ENCODE peak calls at places on chromosomes 11 and 22, in ten cellular contexts. One of them, this sample, is unnamed.

GRCh38 chr11:86481399-86481798 is 106.7 kb downstream of the CCDC81 start:
- DNase-seq in mesenchymal stem cell: no peak
- DNase-seq in body of pancreas: no peak
- DNase-seq in CD8-positive, alpha-beta T cell: no peak
- DNase-seq in ovary: no peak
- DNase-seq in endodermal cell: no peak
- DNase-seq in dorsolateral prefrontal cortex: no peak
- DNase-seq in endothelial cell of umbilical vein: no peak
- DNase-seq in CD8-positive, alpha-beta memory T cell: no peak
- DNase-seq in psoas muscle: no peak
- DNase-seq in this sample: no peak

GRCh38 chr11:96082936-96083335 is 159.0 kb upstream of the MTMR2 start:
- DNase-seq in mesenchymal stem cell: no peak
- DNase-seq in body of pancreas: no peak
- DNase-seq in CD8-positive, alpha-beta T cell: no peak
- DNase-seq in ovary: no peak
- DNase-seq in endodermal cell: no peak
- DNase-seq in dorsolateral prefrontal cortex: no peak
- DNase-seq in endothelial cell of umbilical vein: no peak
- DNase-seq in CD8-positive, alpha-beta memory T cell: no peak
- DNase-seq in psoas muscle: no peak
- DNase-seq in this sample: no peak

GRCh38 chr11:6413791-6414231 is 5.1 kb downstream of the APBB1 start:
- DNase-seq in mesenchymal stem cell: no peak
- DNase-seq in body of pancreas: no peak
- DNase-seq in CD8-positive, alpha-beta T cell: peak
- DNase-seq in ovary: no peak
- DNase-seq in endodermal cell: no peak
- DNase-seq in dorsolateral prefrontal cortex: peak
- DNase-seq in endothelial cell of umbilical vein: no peak
- DNase-seq in CD8-positive, alpha-beta memory T cell: no peak
- DNase-seq in psoas muscle: no peak
- DNase-seq in this sample: no peak

GRCh38 chr11:13772223-13773046 is 104.0 kb downstream of the FAR1 start:
- DNase-seq in mesenchymal stem cell: peak
- DNase-seq in body of pancreas: peak
- DNase-seq in CD8-positive, alpha-beta T cell: peak
- DNase-seq in ovary: no peak
- DNase-seq in endodermal cell: no peak
- DNase-seq in dorsolateral prefrontal cortex: no peak
- DNase-seq in endothelial cell of umbilical vein: peak
- DNase-seq in CD8-positive, alpha-beta memory T cell: peak
- DNase-seq in psoas muscle: no peak
- DNase-seq in this sample: peak

GRCh38 chr11:113474362-113475159 is 637 bp downstream of the DRD2 start:
- DNase-seq in mesenchymal stem cell: peak
- DNase-seq in body of pancreas: peak
- DNase-seq in CD8-positive, alpha-beta T cell: no peak
- DNase-seq in ovary: peak
- DNase-seq in endodermal cell: peak
- DNase-seq in dorsolateral prefrontal cortex: peak
- DNase-seq in endothelial cell of umbilical vein: peak
- DNase-seq in CD8-positive, alpha-beta memory T cell: peak
- DNase-seq in psoas muscle: peak
- DNase-seq in this sample: peak

GRCh38 chr11:120210651-120211521 is at the start of gene OAF:
- DNase-seq in mesenchymal stem cell: peak
- DNase-seq in body of pancreas: peak
- DNase-seq in CD8-positive, alpha-beta T cell: peak
- DNase-seq in ovary: peak
- DNase-seq in endodermal cell: peak
- DNase-seq in dorsolateral prefrontal cortex: peak
- DNase-seq in endothelial cell of umbilical vein: peak
- DNase-seq in CD8-positive, alpha-beta memory T cell: peak
- DNase-seq in psoas muscle: peak
- DNase-seq in this sample: peak

GRCh38 chr11:10246991-10247390 is 47.0 kb downstream of the SBF2 start:
- DNase-seq in mesenchymal stem cell: no peak
- DNase-seq in body of pancreas: no peak
- DNase-seq in CD8-positive, alpha-beta T cell: no peak
- DNase-seq in ovary: no peak
- DNase-seq in endodermal cell: no peak
- DNase-seq in dorsolateral prefrontal cortex: no peak
- DNase-seq in endothelial cell of umbilical vein: no peak
- DNase-seq in CD8-positive, alpha-beta memory T cell: no peak
- DNase-seq in psoas muscle: no peak
- DNase-seq in this sample: no peak

GRCh38 chr11:57213282-57214086 is 23.6 kb downstream of the APLNR start:
- DNase-seq in mesenchymal stem cell: peak
- DNase-seq in body of pancreas: no peak
- DNase-seq in CD8-positive, alpha-beta T cell: no peak
- DNase-seq in ovary: no peak
- DNase-seq in endodermal cell: peak
- DNase-seq in dorsolateral prefrontal cortex: no peak
- DNase-seq in endothelial cell of umbilical vein: peak
- DNase-seq in CD8-positive, alpha-beta memory T cell: no peak
- DNase-seq in psoas muscle: no peak
- DNase-seq in this sample: no peak

DNA sequence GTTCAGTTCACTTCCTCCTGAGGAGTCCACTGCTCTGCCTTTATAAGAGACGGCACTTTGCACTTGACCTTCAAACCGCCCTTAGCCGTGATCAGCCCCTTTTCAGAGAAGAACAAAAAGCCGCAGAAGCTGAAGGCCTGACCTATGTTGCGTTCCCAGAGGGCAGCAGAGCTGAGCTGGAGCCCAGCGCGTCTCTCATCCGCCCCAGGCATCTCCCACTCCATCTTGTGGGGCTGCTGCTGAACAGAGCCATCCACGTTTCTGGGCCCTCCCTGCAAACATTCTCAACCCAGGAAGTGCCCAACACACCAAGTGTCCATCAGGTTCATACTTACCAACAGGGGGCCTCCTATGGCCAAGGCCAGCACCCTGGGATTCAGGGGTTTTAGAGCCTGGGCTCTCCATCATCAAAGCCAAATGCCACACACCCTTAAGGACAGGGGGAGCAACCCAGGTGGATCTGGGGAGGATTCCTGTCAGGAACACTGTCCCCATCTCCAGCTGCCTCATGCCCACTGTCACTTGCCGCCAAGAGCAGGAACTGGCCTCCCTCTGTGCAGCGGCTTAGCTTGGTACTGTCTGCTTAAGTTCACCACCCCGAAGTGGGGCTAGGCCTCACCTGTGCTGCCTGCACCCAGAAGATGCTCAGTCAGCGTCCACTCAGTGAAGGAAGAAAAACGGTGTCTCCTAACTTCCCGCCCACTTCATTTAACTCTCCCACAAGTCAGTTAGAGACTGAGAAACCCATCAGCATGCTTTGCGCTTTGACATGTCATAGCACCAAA is 16.0 kb upstream of the EFCAB6 start:
- DNase-seq in mesenchymal stem cell: no peak
- DNase-seq in body of pancreas: no peak
- DNase-seq in CD8-positive, alpha-beta T cell: no peak
- DNase-seq in ovary: no peak
- DNase-seq in endodermal cell: peak
- DNase-seq in dorsolateral prefrontal cortex: peak
- DNase-seq in endothelial cell of umbilical vein: no peak
- DNase-seq in CD8-positive, alpha-beta memory T cell: no peak
- DNase-seq in psoas muscle: peak
- DNase-seq in this sample: no peak
- H3K27ac ChIP-seq in mesenchymal stem cell: no peak
- H3K27ac ChIP-seq in body of pancreas: no peak
- H3K27ac ChIP-seq in CD8-positive, alpha-beta T cell: no peak
- H3K27ac ChIP-seq in ovary: no peak
- H3K27ac ChIP-seq in endodermal cell: no peak
- H3K27ac ChIP-seq in dorsolateral prefrontal cortex: peak
- H3K27ac ChIP-seq in endothelial cell of umbilical vein: no peak
- H3K27ac ChIP-seq in CD8-positive, alpha-beta memory T cell: no peak
- H3K27ac ChIP-seq in psoas muscle: no peak
- H3K27ac ChIP-seq in this sample: no peak

GRCh38 chr11:61773826-61774225 is 18.6 kb downstream of the TMEM258 start:
- DNase-seq in mesenchymal stem cell: no peak
- DNase-seq in body of pancreas: no peak
- DNase-seq in CD8-positive, alpha-beta T cell: no peak
- DNase-seq in ovary: no peak
- DNase-seq in endodermal cell: no peak
- DNase-seq in dorsolateral prefrontal cortex: no peak
- DNase-seq in endothelial cell of umbilical vein: no peak
- DNase-seq in CD8-positive, alpha-beta memory T cell: no peak
- DNase-seq in psoas muscle: no peak
- DNase-seq in this sample: no peak
- H3K27ac ChIP-seq in mesenchymal stem cell: no peak
- H3K27ac ChIP-seq in body of pancreas: no peak
- H3K27ac ChIP-seq in CD8-positive, alpha-beta T cell: no peak
- H3K27ac ChIP-seq in ovary: no peak
- H3K27ac ChIP-seq in endodermal cell: peak
- H3K27ac ChIP-seq in dorsolateral prefrontal cortex: peak
- H3K27ac ChIP-seq in endothelial cell of umbilical vein: no peak
- H3K27ac ChIP-seq in CD8-positive, alpha-beta memory T cell: no peak
- H3K27ac ChIP-seq in psoas muscle: no peak
- H3K27ac ChIP-seq in this sample: no peak

GRCh38 chr11:76292583-76293188 is 86.4 kb upstream of the WNT11 start:
- DNase-seq in mesenchymal stem cell: no peak
- DNase-seq in body of pancreas: no peak
- DNase-seq in CD8-positive, alpha-beta T cell: no peak
- DNase-seq in ovary: no peak
- DNase-seq in endodermal cell: no peak
- DNase-seq in dorsolateral prefrontal cortex: no peak
- DNase-seq in endothelial cell of umbilical vein: no peak
- DNase-seq in CD8-positive, alpha-beta memory T cell: no peak
- DNase-seq in psoas muscle: no peak
- DNase-seq in this sample: no peak

GRCh38 chr11:76296731-76297130 is 84.2 kb downstream of the THAP12 start:
- DNase-seq in mesenchymal stem cell: no peak
- DNase-seq in body of pancreas: no peak
- DNase-seq in CD8-positive, alpha-beta T cell: no peak
- DNase-seq in ovary: no peak
- DNase-seq in endodermal cell: peak
- DNase-seq in dorsolateral prefrontal cortex: no peak
- DNase-seq in endothelial cell of umbilical vein: no peak
- DNase-seq in CD8-positive, alpha-beta memory T cell: no peak
- DNase-seq in psoas muscle: no peak
- DNase-seq in this sample: no peak

GRCh38 chr11:76291576-76292526 is 85.5 kb upstream of the WNT11 start:
- DNase-seq in mesenchymal stem cell: no peak
- DNase-seq in body of pancreas: no peak
- DNase-seq in CD8-positive, alpha-beta T cell: no peak
- DNase-seq in ovary: no peak
- DNase-seq in endodermal cell: peak
- DNase-seq in dorsolateral prefrontal cortex: no peak
- DNase-seq in endothelial cell of umbilical vein: no peak
- DNase-seq in CD8-positive, alpha-beta memory T cell: no peak
- DNase-seq in psoas muscle: no peak
- DNase-seq in this sample: no peak

GRCh38 chr11:76297143-76297542 is 83.8 kb downstream of the THAP12 start:
- DNase-seq in mesenchymal stem cell: no peak
- DNase-seq in body of pancreas: no peak
- DNase-seq in CD8-positive, alpha-beta T cell: no peak
- DNase-seq in ovary: no peak
- DNase-seq in endodermal cell: peak
- DNase-seq in dorsolateral prefrontal cortex: no peak
- DNase-seq in endothelial cell of umbilical vein: no peak
- DNase-seq in CD8-positive, alpha-beta memory T cell: no peak
- DNase-seq in psoas muscle: no peak
- DNase-seq in this sample: no peak

GRCh38 chr11:76293189-76293631 is 86.9 kb upstream of the WNT11 start:
- DNase-seq in mesenchymal stem cell: no peak
- DNase-seq in body of pancreas: no peak
- DNase-seq in CD8-positive, alpha-beta T cell: no peak
- DNase-seq in ovary: no peak
- DNase-seq in endodermal cell: no peak
- DNase-seq in dorsolateral prefrontal cortex: no peak
- DNase-seq in endothelial cell of umbilical vein: no peak
- DNase-seq in CD8-positive, alpha-beta memory T cell: no peak
- DNase-seq in psoas muscle: no peak
- DNase-seq in this sample: no peak
- H3K27ac ChIP-seq in mesenchymal stem cell: no peak
- H3K27ac ChIP-seq in body of pancreas: no peak
- H3K27ac ChIP-seq in CD8-positive, alpha-beta T cell: no peak
- H3K27ac ChIP-seq in ovary: no peak
- H3K27ac ChIP-seq in endodermal cell: no peak
- H3K27ac ChIP-seq in dorsolateral prefrontal cortex: no peak
- H3K27ac ChIP-seq in endothelial cell of umbilical vein: no peak
- H3K27ac ChIP-seq in CD8-positive, alpha-beta memory T cell: no peak
- H3K27ac ChIP-seq in psoas muscle: no peak
- H3K27ac ChIP-seq in this sample: no peak

GRCh38 chr22:36300396-36301212 is 47.7 kb downstream of the APOL1 start:
- DNase-seq in mesenchymal stem cell: no peak
- DNase-seq in body of pancreas: no peak
- DNase-seq in CD8-positive, alpha-beta T cell: peak
- DNase-seq in ovary: no peak
- DNase-seq in endodermal cell: no peak
- DNase-seq in dorsolateral prefrontal cortex: no peak
- DNase-seq in endothelial cell of umbilical vein: no peak
- DNase-seq in CD8-positive, alpha-beta memory T cell: no peak
- DNase-seq in psoas muscle: no peak
- DNase-seq in this sample: no peak

GRCh38 chr22:36299911-36300310 is 47.0 kb downstream of the APOL1 start:
- DNase-seq in mesenchymal stem cell: no peak
- DNase-seq in body of pancreas: no peak
- DNase-seq in CD8-positive, alpha-beta T cell: no peak
- DNase-seq in ovary: no peak
- DNase-seq in endodermal cell: no peak
- DNase-seq in dorsolateral prefrontal cortex: no peak
- DNase-seq in endothelial cell of umbilical vein: no peak
- DNase-seq in CD8-positive, alpha-beta memory T cell: no peak
- DNase-seq in psoas muscle: peak
- DNase-seq in this sample: no peak

GRCh38 chr22:36298601-36299000 is 45.7 kb downstream of the APOL1 start:
- DNase-seq in mesenchymal stem cell: no peak
- DNase-seq in body of pancreas: no peak
- DNase-seq in CD8-positive, alpha-beta T cell: no peak
- DNase-seq in ovary: no peak
- DNase-seq in endodermal cell: no peak
- DNase-seq in dorsolateral prefrontal cortex: no peak
- DNase-seq in endothelial cell of umbilical vein: no peak
- DNase-seq in CD8-positive, alpha-beta memory T cell: no peak
- DNase-seq in psoas muscle: peak
- DNase-seq in this sample: no peak

GRCh38 chr22:36298118-36298517 is 45.2 kb downstream of the APOL1 start:
- DNase-seq in mesenchymal stem cell: no peak
- DNase-seq in body of pancreas: no peak
- DNase-seq in CD8-positive, alpha-beta T cell: no peak
- DNase-seq in ovary: no peak
- DNase-seq in endodermal cell: no peak
- DNase-seq in dorsolateral prefrontal cortex: no peak
- DNase-seq in endothelial cell of umbilical vein: no peak
- DNase-seq in CD8-positive, alpha-beta memory T cell: no peak
- DNase-seq in psoas muscle: peak
- DNase-seq in this sample: no peak

DNA sequence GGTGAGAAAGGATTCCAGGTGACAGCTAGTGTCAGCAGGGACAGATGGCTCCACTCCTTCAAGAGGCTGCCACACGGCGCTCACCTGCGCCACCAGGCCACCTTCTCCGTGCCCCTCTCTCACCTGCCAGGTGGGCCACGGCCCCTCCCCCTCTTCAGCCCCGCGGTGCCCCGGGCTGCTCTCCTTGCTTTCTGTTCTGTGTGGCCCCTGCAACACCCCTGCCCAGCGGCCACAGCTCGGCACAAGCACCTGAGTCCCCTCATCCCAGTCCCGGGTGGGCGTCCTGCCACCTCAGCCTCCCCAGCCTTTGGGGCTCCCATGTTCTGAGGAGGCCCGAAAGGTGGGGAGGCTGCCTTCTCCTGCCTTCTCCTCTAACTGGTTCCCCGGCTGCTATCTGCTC is 46.4 kb downstream of the APOL1 start:
- DNase-seq in mesenchymal stem cell: no peak
- DNase-seq in body of pancreas: no peak
- DNase-seq in CD8-positive, alpha-beta T cell: no peak
- DNase-seq in ovary: no peak
- DNase-seq in endodermal cell: no peak
- DNase-seq in dorsolateral prefrontal cortex: no peak
- DNase-seq in endothelial cell of umbilical vein: no peak
- DNase-seq in CD8-positive, alpha-beta memory T cell: no peak
- DNase-seq in psoas muscle: peak
- DNase-seq in this sample: no peak
- H3K27ac ChIP-seq in mesenchymal stem cell: peak
- H3K27ac ChIP-seq in body of pancreas: no peak
- H3K27ac ChIP-seq in CD8-positive, alpha-beta T cell: no peak
- H3K27ac ChIP-seq in ovary: no peak
- H3K27ac ChIP-seq in endodermal cell: no peak
- H3K27ac ChIP-seq in dorsolateral prefrontal cortex: no peak
- H3K27ac ChIP-seq in endothelial cell of umbilical vein: no peak
- H3K27ac ChIP-seq in CD8-positive, alpha-beta memory T cell: no peak
- H3K27ac ChIP-seq in psoas muscle: no peak
- H3K27ac ChIP-seq in this sample: no peak